ENCODE peak calls at places on chromosomes 7 and 10, in seven cellular contexts. U is K562, W is GM12878, G is SK-N-SH, N is H1, V is HepG2, L is GM12892. S is an unnamed sample.

GRCh38 chr10:48890904-48891839 is 48.5 kb downstream of the LRRC18 start:
- DNase-seq in U (no peak), W (no peak), G (no peak), N (no peak), V (no peak), L (no peak), S (no peak)

GRCh38 chr10:49737474-49738201 is 24.5 kb downstream of the OGDHL start:
- DNase-seq in U (no peak), W (no peak), G (no peak), N (no peak), V (no peak), L (peak), S (no peak)

GRCh38 chr7:107718456-107719193 is 25.3 kb upstream of the CBLL1 start:
- DNase-seq in U (no peak), W (no peak), G (no peak), N (no peak), V (no peak), L (no peak), S (no peak)

GRCh38 chr10:132563485-132564248 is 26.1 kb downstream of the INPP5A start:
- DNase-seq in U (no peak), W (peak), G (no peak), N (no peak), V (no peak), L (no peak), S (peak)

GRCh38 chr7:28280516-28280915 is 99.9 kb upstream of the JAZF1 start:
- DNase-seq in U (no peak), W (no peak), G (no peak), N (no peak), V (no peak), L (no peak), S (no peak)

GRCh38 chr10:84198206-84198915 is 4.0 kb downstream of the CDHR1 start:
- DNase-seq in U (no peak), W (no peak), G (no peak), N (no peak), V (no peak), L (no peak), S (no peak)

GRCh38 chr10:32381165-32381564 is 34.2 kb upstream of the EPC1 start:
- DNase-seq in U (no peak), W (no peak), G (no peak), N (no peak), V (no peak), L (no peak), S (no peak)

GRCh38 chr10:116138897-116139296 is 134.1 kb downstream of the GFRA1 start:
- DNase-seq in U (no peak), W (no peak), G (no peak), N (no peak), V (no peak), L (no peak), S (no peak)

GRCh38 chr10:73781879-73782748 is at the start of gene CHCHD1:
- DNase-seq in U (peak), W (peak), G (peak), N (peak), V (peak), L (peak), S (peak)
- TF ChIP-seq POLR2AphosphoS5 in U (peak), W (peak), G (peak), N (peak), V (peak), L (peak), S (peak)

GRCh38 chr7:149851449-149851848 is 13.3 kb downstream of the ZNF862 start:
- DNase-seq in U (no peak), W (no peak), G (no peak), N (no peak), V (no peak), L (no peak), S (no peak)

GRCh38 chr7:149850716-149851115 is 12.5 kb downstream of the ZNF862 start:
- DNase-seq in U (no peak), W (no peak), G (no peak), N (no peak), V (no peak), L (no peak), S (no peak)

GRCh38 chr7:149846436-149847046 is 8.4 kb downstream of the ZNF862 start:
- DNase-seq in U (no peak), W (peak), G (no peak), N (no peak), V (no peak), L (no peak), S (no peak)

GRCh38 chr7:149850007-149850594 is 11.9 kb downstream of the ZNF862 start:
- DNase-seq in U (no peak), W (no peak), G (no peak), N (no peak), V (no peak), L (no peak), S (no peak)

GRCh38 chr7:149849174-149849573 is 11.0 kb downstream of the ZNF862 start:
- DNase-seq in U (no peak), W (no peak), G (no peak), N (no peak), V (no peak), L (no peak), S (no peak)
- TF ChIP-seq TAF1 in U (no peak), W (no peak), G (no peak), N (no peak), V (no peak), L (no peak), S (no peak)

DNA sequence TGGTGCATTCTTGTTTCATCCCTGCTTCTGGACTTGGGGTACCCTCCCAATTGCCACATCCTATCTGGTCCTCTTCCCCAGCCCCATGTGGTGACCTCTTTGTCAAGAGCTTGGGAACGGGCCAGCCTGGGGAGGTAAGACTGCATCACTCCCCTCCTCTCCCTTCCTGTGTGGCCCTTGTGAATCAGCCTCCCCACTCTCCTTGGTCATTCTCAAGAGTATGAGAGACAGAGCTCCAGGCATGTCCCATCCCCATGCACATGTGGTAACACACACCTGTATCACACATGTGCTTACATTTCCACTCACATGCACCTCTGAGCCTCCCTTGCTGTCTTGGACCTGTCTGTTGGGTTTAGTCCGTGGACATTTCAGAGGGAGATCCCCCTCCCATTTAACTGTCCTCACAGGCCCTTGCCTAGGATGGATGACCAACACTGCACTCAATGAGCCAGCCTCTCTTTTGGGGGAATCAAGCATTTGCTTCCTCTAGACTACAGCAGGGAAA is 2.6 kb downstream of the MRPL43 start:
- DNase-seq in U (no peak), W (no peak), G (no peak), N (no peak), V (no peak), L (no peak), S (no peak)
- TF ChIP-seq POLR2AphosphoS5 in U (no peak), W (no peak), G (no peak), N (no peak), V (no peak), L (no peak), S (no peak)

GRCh38 chr7:141654551-141654950 is 47.4 kb downstream of the DENND11 start:
- DNase-seq in U (peak), W (peak), G (peak), N (peak), V (peak), L (no peak), S (peak)
- TF ChIP-seq TAF1 in U (no peak), W (no peak), G (no peak), N (no peak), V (no peak), L (no peak), S (no peak)

DNA sequence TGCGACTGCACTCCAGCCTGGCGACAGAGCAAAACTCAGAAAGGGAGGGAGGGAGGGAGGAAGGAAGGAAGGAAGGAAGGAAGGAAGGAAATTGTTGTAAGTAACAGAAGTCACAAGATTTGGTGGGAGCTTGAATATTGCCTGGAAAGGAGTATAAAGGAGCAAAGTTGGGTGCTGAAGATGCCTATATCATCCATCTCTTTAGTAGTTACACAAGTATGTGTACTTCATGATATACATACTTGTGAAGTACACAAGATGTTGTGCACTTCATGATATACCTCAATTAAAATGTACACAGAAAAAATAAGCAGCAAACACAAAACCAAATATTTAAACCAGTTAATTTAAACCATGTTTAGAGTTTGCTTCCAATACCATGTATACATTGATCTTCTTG is 1223.8 kb downstream of the SORCS3 start:
- DNase-seq in U (no peak), W (no peak), G (no peak), N (no peak), V (no peak), L (no peak), S (no peak)
- TF ChIP-seq POLR2AphosphoS5 in U (no peak), W (no peak), G (no peak), N (no peak), V (no peak), L (no peak), S (no peak)

GRCh38 chr7:181738-182137 is 10.6 kb upstream of the FAM20C start:
- DNase-seq in U (no peak), W (no peak), G (no peak), N (no peak), V (no peak), L (no peak), S (no peak)
- TF ChIP-seq TAF1 in U (no peak), W (no peak), G (no peak), N (no peak), V (no peak), L (no peak), S (no peak)

GRCh38 chr10:3197354-3198003 is 24.9 kb upstream of the PITRM1 start:
- DNase-seq in U (peak), W (peak), G (peak), N (peak), V (peak), L (peak), S (peak)
- TF ChIP-seq POLR2AphosphoS5 in U (no peak), W (no peak), G (no peak), N (no peak), V (no peak), L (no peak), S (no peak)